ENCODE peak calls at places on chromosome 3, in eight cellular contexts. T is adrenal gland, M is AG04450, E is breast epithelium, D is endothelial cell of umbilical vein, U is heart left ventricle, H is astrocyte, A is PC-3. W is an unnamed sample. For H3K27me3, the result is how much of the 10 kb centered on the place peaks cover.

GRCh38 chr3:30894521-30895289 is at the start of gene GADL1:
- DNase-seq in T (peak), M (no peak), E (no peak), D (peak), U (peak), H (peak), A (peak), W (peak)

GRCh38 chr3:127673191-127674098 is 693 bp downstream of the ABTB1 start:
- DNase-seq in T (peak), M (no peak), E (no peak), D (peak), U (peak), H (peak), A (peak), W (peak)

GRCh38 chr3:23567917-23568316 is 237.8 kb upstream of the UBE2E1 start:
- DNase-seq in T (no peak), M (peak), E (no peak), D (peak), U (peak), H (peak), A (peak), W (no peak)

GRCh38 chr3:197888511-197888910 is 61.5 kb upstream of the RPL35A start:
- DNase-seq in T (no peak), M (no peak), E (no peak), D (no peak), U (no peak), H (no peak), A (no peak), W (no peak)

GRCh38 chr3:31615071-31615875 is 82.5 kb downstream of the STT3B start:
- DNase-seq in T (no peak), M (no peak), E (no peak), D (no peak), U (no peak), H (no peak), A (peak), W (no peak)

GRCh38 chr3:172194702-172195392 is 155.5 kb downstream of the FNDC3B start:
- DNase-seq in T (no peak), M (no peak), E (no peak), D (peak), U (no peak), H (peak), A (peak), W (no peak)

GRCh38 chr3:142863010-142863787 is 25.7 kb downstream of the PCOLCE2 start:
- DNase-seq in T (no peak), M (no peak), E (peak), D (no peak), U (no peak), H (peak), A (peak), W (no peak)

GRCh38 chr3:60355825-60356224 is 895.4 kb downstream of the FHIT start:
- DNase-seq in T (no peak), M (no peak), E (no peak), D (no peak), U (no peak), H (no peak), A (no peak), W (no peak)

GRCh38 chr3:108450444-108450843 is 60.0 kb downstream of the MYH15 start:
- DNase-seq in T (no peak), M (no peak), E (no peak), D (no peak), U (no peak), H (no peak), A (no peak), W (no peak)

GRCh38 chr3:52108302-52109232 is 45.7 kb downstream of the POC1A start:
- DNase-seq in T (no peak), M (no peak), E (no peak), D (no peak), U (peak), H (no peak), A (no peak), W (no peak)

GRCh38 chr3:83941990-83942710 is 1016.6 kb upstream of the CADM2 start:
- DNase-seq in T (no peak), M (no peak), E (no peak), D (no peak), U (no peak), H (no peak), A (peak), W (no peak)

GRCh38 chr3:54213910-54214309 is 91.6 kb downstream of the CACNA2D3 start:
- DNase-seq in T (peak), M (no peak), E (no peak), D (no peak), U (no peak), H (no peak), A (peak), W (no peak)

GRCh38 chr3:122184591-122184929 is 1.1 kb downstream of the CASR start:
- DNase-seq in T (no peak), M (no peak), E (no peak), D (no peak), U (no peak), H (no peak), A (no peak), W (no peak)

GRCh38 chr3:112097378-112097777 is 11.2 kb downstream of the C3orf52 start:
- DNase-seq in T (peak), M (peak), E (peak), D (peak), U (no peak), H (peak), A (peak), W (peak)

GRCh38 chr3:24472358-24472757 is 22.3 kb downstream of the THRB start:
- DNase-seq in T (no peak), M (no peak), E (no peak), D (no peak), U (no peak), H (peak), A (peak), W (no peak)

GRCh38 chr3:150495563-150496168 is 50.6 kb downstream of the SERP1 start:
- DNase-seq in T (no peak), M (peak), E (no peak), D (peak), U (no peak), H (peak), A (peak), W (no peak)

GRCh38 chr3:179015551-179016020 is 56.0 kb downstream of the ZMAT3 start:
- DNase-seq in T (no peak), M (peak), E (no peak), D (peak), U (no peak), H (peak), A (peak), W (no peak)

GRCh38 chr3:17025594-17026139 is 140.9 kb downstream of the PLCL2 start:
- DNase-seq in T (no peak), M (no peak), E (no peak), D (no peak), U (no peak), H (no peak), A (no peak), W (no peak)

GRCh38 chr3:127608362-127608718 is 10.1 kb downstream of the MCM2 start:
- DNase-seq in T (peak), M (no peak), E (no peak), D (no peak), U (peak), H (no peak), A (no peak), W (no peak)

GRCh38 chr3:155631323-155632019 is 113.4 kb downstream of the PLCH1 start:
- DNase-seq in T (no peak), M (no peak), E (no peak), D (no peak), U (no peak), H (peak), A (no peak), W (no peak)

GRCh38 chr3:54670269-54671000 is 257.4 kb downstream of the LRTM1 start:
- DNase-seq in T (no peak), M (no peak), E (no peak), D (no peak), U (no peak), H (no peak), A (no peak), W (no peak)

GRCh38 chr3:129182390-129183180 is 1.1 kb downstream of the CNBP start:
- DNase-seq in T (no peak), M (no peak), E (no peak), D (peak), U (no peak), H (peak), A (peak), W (no peak)

GRCh38 chr3:65995030-65995429 is 43.7 kb downstream of the MAGI1 start:
- DNase-seq in T (peak), M (no peak), E (no peak), D (peak), U (no peak), H (peak), A (peak), W (no peak)

GRCh38 chr3:163043074-163043473 is 1546.5 kb downstream of the OTOL1 start:
- DNase-seq in T (no peak), M (no peak), E (no peak), D (no peak), U (no peak), H (no peak), A (peak), W (no peak)

GRCh38 chr3:187777331-187778046 is 32.2 kb upstream of the BCL6 start:
- DNase-seq in T (no peak), M (no peak), E (no peak), D (peak), U (no peak), H (peak), A (peak), W (no peak)

GRCh38 chr3:127275287-127275781 is 12.5 kb downstream of the PRR20G start:
- DNase-seq in T (no peak), M (no peak), E (peak), D (no peak), U (no peak), H (peak), A (peak), W (no peak)

GRCh38 chr3:31980530-31981205 is 394 bp downstream of the OSBPL10 start:
- DNase-seq in T (peak), M (no peak), E (peak), D (peak), U (peak), H (peak), A (peak), W (peak)

GRCh38 chr3:48086736-48087470 is 70.7 kb upstream of the MAP4 start:
- DNase-seq in T (no peak), M (peak), E (no peak), D (peak), U (no peak), H (peak), A (peak), W (no peak)

GRCh38 chr3:183824761-183825379 is 507 bp downstream of the MAP6D1 start:
- DNase-seq in T (no peak), M (no peak), E (no peak), D (peak), U (no peak), H (no peak), A (peak), W (peak)
- TF ChIP-seq CTCF in T (no peak), M (no peak), E (no peak), D (no peak), U (no peak), H (no peak), A (no peak), W (no peak)

GRCh38 chr3:194718069-194718468 is 32.4 kb downstream of the FAM43A start:
- DNase-seq in T (no peak), M (no peak), E (no peak), D (no peak), U (no peak), H (no peak), A (no peak), W (no peak)
- H3K27me3 ChIP-seq in T (under half), M (under half), E (under half), D (under half), U (under half), H (under half), A (under half), W (under half)

DNA sequence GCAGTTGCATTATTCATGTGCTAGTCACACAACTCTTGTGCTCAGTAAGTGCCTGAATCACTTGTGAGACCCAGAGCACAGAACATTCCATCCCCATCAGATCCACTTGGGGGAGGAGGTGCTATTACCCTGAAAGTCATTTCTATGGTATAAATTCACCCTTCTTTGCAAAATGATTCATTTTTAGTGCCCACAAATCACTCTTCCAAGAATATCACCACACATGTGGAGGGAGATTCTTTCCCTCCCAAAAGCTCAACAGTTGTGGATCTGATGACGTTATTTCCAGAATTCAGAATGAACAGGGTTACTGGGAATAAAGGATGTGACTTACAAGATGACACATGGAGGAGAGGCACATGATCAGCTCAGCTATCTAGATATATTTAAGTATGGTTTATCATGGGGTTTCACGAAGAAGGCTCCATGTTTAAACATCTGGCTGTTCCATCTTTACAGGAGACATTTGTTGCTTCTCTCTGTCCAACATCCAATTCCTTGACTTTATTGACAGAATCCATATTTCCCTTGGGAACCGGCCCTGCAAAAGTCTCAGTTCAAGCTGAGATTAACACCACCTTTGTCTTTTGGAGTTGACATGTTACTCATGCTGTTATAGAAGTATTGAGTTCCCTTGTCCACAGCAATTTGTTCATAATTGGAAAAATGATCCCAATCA is 214.2 kb upstream of the PROK2 start:
- DNase-seq in T (no peak), M (peak), E (no peak), D (no peak), U (no peak), H (peak), A (peak), W (no peak)
- TF ChIP-seq CTCF in T (no peak), M (no peak), E (no peak), D (no peak), U (no peak), H (no peak), A (no peak), W (no peak)

GRCh38 chr3:10732292-10732691 is 83.7 kb upstream of the SLC6A11 start:
- DNase-seq in T (no peak), M (no peak), E (no peak), D (no peak), U (no peak), H (no peak), A (no peak), W (no peak)
- H3K27me3 ChIP-seq in T (under half), M (under half), E (under half), D (under half), U (under half), H (under half), A (under half), W (under half)

GRCh38 chr3:138594935-138595259 is 837 bp upstream of the CEP70 start:
- DNase-seq in T (no peak), M (no peak), E (no peak), D (no peak), U (no peak), H (no peak), A (no peak), W (no peak)
- TF ChIP-seq CTCF in T (no peak), M (no peak), E (no peak), D (no peak), U (no peak), H (no peak), A (no peak), W (no peak)

W was measured in pancreas.